ENCODE peak calls at places on chromosomes 16 and 17, in four cellular contexts. J is H1, K is NT2/D1, E is GM12878. T is an unnamed sample.

GRCh38 chr16:21283521-21284289 is 5.6 kb upstream of the CRYM start:
- DNase-seq in J (peak; percentile 87), E (no peak), K (no peak), T (peak; percentile 51)

GRCh38 chr17:7932949-7933348 is 943 bp downstream of the CNTROB start:
- DNase-seq in E (no peak), J (peak; percentile 46), K (no peak), T (peak; percentile 21)

GRCh38 chr16:21235199-21235585 is 1.7 kb downstream of the ANKS4B start:
- DNase-seq in K (no peak), E (no peak), J (no peak), T (no peak)

GRCh38 chr16:25143898-25144297 is 32.4 kb downstream of the LCMT1 start:
- DNase-seq in J (no peak), K (no peak), E (no peak), T (no peak)

GRCh38 chr16:8063151-8063550 is 527.2 kb downstream of the TMEM114 start:
- DNase-seq in K (no peak), E (no peak), J (no peak), T (no peak)

GRCh38 chr16:88569985-88570690 is at the start of gene ZC3H18:
- DNase-seq in E (peak; percentile 68), J (peak; percentile 94), K (peak; percentile 94), T (peak; percentile 91)

GRCh38 chr16:27341971-27342370 is 28.2 kb downstream of the IL4R start:
- DNase-seq in K (no peak), E (no peak), J (no peak), T (no peak)

GRCh38 chr17:67258836-67259468 is 14.0 kb upstream of the HELZ start:
- DNase-seq in K (no peak), J (no peak), E (no peak), T (no peak)

GRCh38 chr17:7072406-7072805 is 7.6 kb downstream of the CLEC10A start:
- DNase-seq in K (no peak), J (no peak), E (no peak), T (no peak)

GRCh38 chr16:66649636-66650205 is 45.2 kb downstream of the CMTM3 start:
- DNase-seq in K (no peak), J (no peak), E (no peak), T (no peak)

GRCh38 chr17:7004398-7005253 is 7.8 kb upstream of the RNASEK start:
- DNase-seq in K (no peak), E (peak; percentile 26), J (peak; percentile 53), T (peak; percentile 76)

GRCh38 chr17:74833501-74834361 is 26.0 kb downstream of the GRIN2C start:
- DNase-seq in J (no peak), K (no peak), E (no peak), T (no peak)

GRCh38 chr17:81012574-81013447 is 21.2 kb downstream of the CHMP6 start:
- DNase-seq in K (no peak), E (no peak), J (no peak), T (no peak)

GRCh38 chr17:34384822-34385605 is 22.0 kb upstream of the CCL1 start:
- DNase-seq in E (no peak), J (no peak), K (no peak), T (no peak)

GRCh38 chr17:78122221-78122990 is 6.1 kb downstream of the TMC6 start:
- DNase-seq in E (no peak), J (no peak), K (no peak), T (no peak)

GRCh38 chr16:51755039-51755501 is 604.0 kb upstream of the SALL1 start:
- DNase-seq in K (no peak), J (no peak), E (no peak), T (no peak)

GRCh38 chr17:35588196-35588920 is 1.2 kb downstream of the AP2B1 start:
- DNase-seq in E (no peak), K (no peak), J (no peak), T (no peak)

GRCh38 chr17:43418441-43419374 is 19.9 kb downstream of the ARL4D start:
- DNase-seq in K (no peak), E (no peak), J (no peak), T (peak; percentile 56)

GRCh38 chr16:11248133-11248532 is 7.9 kb downstream of the SOCS1 start:
- DNase-seq in J (no peak), E (no peak), K (no peak), T (no peak)

GRCh38 chr16:10647721-10648296 is 46.9 kb downstream of the TEKT5 start:
- DNase-seq in K (no peak), J (no peak), E (no peak), T (peak; percentile 100)

GRCh38 chr16:17951273-17951845 is 385.2 kb downstream of the NPIPA8 start:
- DNase-seq in K (no peak), J (no peak), E (no peak), T (no peak)

GRCh38 chr16:85750827-85751641 is at the start of gene C16orf74:
- DNase-seq in E (no peak), K (no peak), J (no peak), T (no peak)

GRCh38 chr16:85749686-85750020 is 1.2 kb downstream of the C16orf74 start:
- DNase-seq in J (no peak), E (no peak), K (no peak), T (no peak)

GRCh38 chr16:85751665-85752501 is 987 bp upstream of the C16orf74 start:
- DNase-seq in K (no peak), E (no peak), J (peak; percentile 64), T (no peak)

GRCh38 chr16:85752511-85753420 is 1.9 kb upstream of the C16orf74 start:
- DNase-seq in E (no peak), J (peak; percentile 67), K (no peak), T (peak; percentile 49)

DNA sequence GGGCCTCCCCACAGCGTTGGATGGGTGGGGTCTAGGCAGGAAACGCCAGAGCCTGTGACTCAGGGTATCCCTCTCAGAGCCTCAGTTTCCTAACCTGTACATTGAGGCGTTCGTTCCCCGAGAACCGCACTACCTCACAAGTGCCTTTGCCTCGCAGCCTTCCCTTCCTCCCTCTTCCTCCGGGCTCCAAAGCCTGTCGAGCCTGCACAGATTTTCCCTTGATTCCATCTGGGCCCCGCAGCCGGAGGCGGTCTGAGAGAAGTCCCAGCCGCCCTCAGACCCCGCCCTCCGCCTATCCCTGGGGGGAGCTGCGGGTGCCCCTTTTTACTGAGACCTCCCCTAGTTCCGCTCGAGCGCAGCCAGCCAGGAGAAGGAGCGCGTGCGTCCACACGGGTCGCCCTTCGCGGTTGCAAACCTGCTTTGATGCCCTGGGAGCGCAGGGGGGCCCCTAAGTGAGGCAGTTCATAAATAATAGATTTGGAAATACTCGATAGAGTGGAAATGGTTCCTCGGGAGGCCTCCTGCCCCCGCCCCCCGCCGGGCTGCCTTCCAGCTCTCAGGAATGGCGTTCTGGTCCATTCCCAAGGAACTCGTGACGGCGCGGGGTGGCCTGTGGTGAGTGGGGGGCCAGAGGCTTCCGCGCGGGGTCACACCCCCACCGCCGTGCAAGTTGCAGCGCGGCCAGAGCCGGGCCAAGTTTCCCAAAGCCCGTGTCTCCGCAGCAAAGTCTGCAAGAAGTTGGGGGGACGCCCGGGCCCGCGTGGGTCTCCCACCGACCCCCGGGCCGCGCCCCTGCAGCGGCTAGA is 672 bp downstream of the C16orf74 start:
- DNase-seq in E (no peak), J (peak; percentile 69), K (no peak), T (no peak)
- TF ChIP-seq SUZ12 in E (no peak), J (peak; percentile 32), K (no peak), T (no peak)

GRCh38 chr17:1376061-1376460 is 24.0 kb downstream of the YWHAE start:
- DNase-seq in J (no peak), K (no peak), E (no peak), T (no peak)

GRCh38 chr17:1373710-1374237 is 26.2 kb downstream of the YWHAE start:
- DNase-seq in J (no peak), E (no peak), K (no peak), T (no peak)

GRCh38 chr17:1372618-1373017 is 27.4 kb downstream of the YWHAE start:
- DNase-seq in J (no peak), K (no peak), E (no peak), T (no peak)

GRCh38 chr17:1375615-1376014 is 24.4 kb downstream of the YWHAE start:
- DNase-seq in E (no peak), K (no peak), J (no peak), T (no peak)

GRCh38 chr17:1374426-1375177 is 25.4 kb downstream of the YWHAE start:
- DNase-seq in E (no peak), J (no peak), K (no peak), T (no peak)
- H3K4me1 ChIP-seq in E (peaks cover 65% of the 10 kb centered on the region), J (no peaks in the 10 kb centered on the region), K (no peaks in the 10 kb centered on the region), T (peaks cover 19% of the 10 kb centered on the region)

DNA sequence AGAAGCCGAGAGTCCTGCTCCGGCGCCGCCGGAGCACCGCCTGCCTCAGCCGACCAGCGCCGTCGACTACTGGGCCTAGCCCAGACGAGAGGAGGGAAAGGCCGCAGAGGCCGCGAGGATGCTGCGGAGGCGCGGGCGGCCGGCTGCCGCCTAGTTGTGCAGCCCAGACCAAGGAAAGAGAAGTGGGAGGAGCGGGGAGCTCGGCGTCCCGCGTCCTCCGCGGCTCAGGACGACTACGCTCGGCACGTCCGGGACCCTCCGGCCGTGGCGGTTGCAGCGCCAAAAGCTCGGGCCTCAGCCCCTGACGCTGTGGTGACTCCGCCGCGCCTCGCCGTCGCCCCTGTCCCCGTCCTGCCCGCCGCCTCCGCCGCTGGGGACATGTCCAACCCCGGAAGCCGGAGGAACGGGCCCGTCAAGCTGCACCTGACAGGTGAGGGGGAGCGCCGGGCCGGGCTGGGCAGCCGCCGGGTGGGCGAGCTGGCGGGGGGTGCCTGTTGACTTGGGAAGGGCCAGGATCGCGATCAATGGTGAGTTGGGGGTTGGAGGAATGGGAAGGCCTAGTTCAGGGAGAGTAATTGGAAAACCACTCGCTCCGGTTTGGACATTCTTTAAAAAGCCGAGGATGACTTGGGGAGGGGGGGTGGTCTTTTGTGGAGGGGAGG is 37.7 kb downstream of the RNF135 start:
- DNase-seq in K (peak; percentile 52), J (peak; percentile 87), E (no peak), T (no peak)
- TF ChIP-seq SUZ12 in K (no peak), J (no peak), E (no peak), T (no peak)

GRCh38 chr17:13589658-13590057 is 12.1 kb downstream of the HS3ST3A1 start:
- DNase-seq in E (no peak), K (no peak), J (no peak), T (no peak)
- H3K4me1 ChIP-seq in E (no peaks in the 10 kb centered on the region), K (no peaks in the 10 kb centered on the region), J (no peaks in the 10 kb centered on the region), T (peaks cover 26% of the 10 kb centered on the region)

DNA sequence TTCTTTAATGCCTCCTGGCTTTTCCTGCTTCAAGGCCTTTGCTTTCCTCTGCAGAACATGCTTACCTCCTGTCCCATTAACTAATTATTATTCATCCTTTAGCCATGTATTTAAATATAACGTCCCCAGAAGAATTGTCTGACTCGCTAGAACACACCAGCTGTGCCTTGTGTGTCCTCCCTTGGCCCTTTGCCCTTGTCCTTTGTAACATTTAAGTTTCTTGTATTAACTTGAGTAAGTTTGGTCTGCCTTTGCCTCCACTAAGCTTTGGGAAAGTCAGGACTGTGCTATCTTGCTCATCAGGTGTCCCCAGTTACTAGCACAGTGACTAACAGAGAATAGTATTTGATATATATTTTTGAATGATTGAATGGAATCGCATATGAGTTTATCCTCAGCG is 29.6 kb upstream of the ABCA9 start:
- DNase-seq in J (no peak), E (no peak), K (no peak), T (no peak)
- TF ChIP-seq SUZ12 in J (no peak), E (no peak), K (no peak), T (no peak)

GRCh38 chr17:40430272-40431230 is 12.7 kb upstream of the IGFBP4 start:
- DNase-seq in J (no peak), E (no peak), K (no peak), T (no peak)

GRCh38 chr17:40431231-40431602 is 12.0 kb upstream of the IGFBP4 start:
- DNase-seq in E (no peak), K (no peak), J (no peak), T (no peak)

GRCh38 chr17:40432864-40433528 is 10.3 kb upstream of the IGFBP4 start:
- DNase-seq in K (no peak), E (no peak), J (no peak), T (no peak)

GRCh38 chr17:40436631-40437030 is 6.6 kb upstream of the IGFBP4 start:
- DNase-seq in K (no peak), J (no peak), E (no peak), T (no peak)

GRCh38 chr17:40433551-40434384 is 9.5 kb upstream of the IGFBP4 start:
- DNase-seq in J (peak; percentile 72), E (no peak), K (no peak), T (no peak)
- H3K4me1 ChIP-seq in J (no peaks in the 10 kb centered on the region), E (peaks cover 3% of the 10 kb centered on the region), K (peaks cover 5% of the 10 kb centered on the region), T (peaks cover 8% of the 10 kb centered on the region)

T was measured in HepG2.